ENCODE peak calls at places on chromosome 11, in four cellular contexts. B is HFF-Myc; F is right cardiac atrium; S is CD8-positive, alpha-beta T cell. W is an unnamed sample.

GRCh38 chr11:126969865-126970479 is 30.6 kb downstream of the KIRREL3 start:
- DNase-seq in S (no peak), B (no peak), F (no peak), W (no peak)

GRCh38 chr11:36500315-36500721 is 9.8 kb downstream of the TRAF6 start:
- DNase-seq in F (no peak), S (no peak), B (peak), W (no peak)

GRCh38 chr11:17827006-17827405 is 92.4 kb downstream of the KCNC1 start:
- DNase-seq in B (no peak), S (no peak), F (no peak), W (no peak)

GRCh38 chr11:9600166-9600565 is 26.7 kb downstream of the WEE1 start:
- DNase-seq in S (no peak), F (no peak), B (no peak), W (no peak)

GRCh38 chr11:8318536-8318935 is 54.9 kb upstream of the LMO1 start:
- DNase-seq in S (no peak), B (no peak), F (no peak), W (no peak)

GRCh38 chr11:126791446-126791845 is 209.1 kb downstream of the KIRREL3 start:
- DNase-seq in B (no peak), F (no peak), S (no peak), W (no peak)

GRCh38 chr11:87215236-87215635 is 177.5 kb downstream of the TMEM135 start:
- DNase-seq in S (no peak), B (no peak), F (no peak), W (no peak)

GRCh38 chr11:112625816-112626215 is 335.4 kb upstream of the NCAM1 start:
- DNase-seq in S (no peak), F (no peak), B (no peak), W (no peak)

GRCh38 chr11:65863889-65864757 is 3.9 kb downstream of the MUS81 start:
- DNase-seq in B (no peak), S (no peak), F (peak), W (no peak)

GRCh38 chr11:111976119-111976518 is 39.0 kb downstream of the DIXDC1 start:
- DNase-seq in S (no peak), B (no peak), F (no peak), W (no peak)

GRCh38 chr11:34148504-34149165 is 43.2 kb downstream of the NAT10 start:
- DNase-seq in B (no peak), F (peak), S (no peak), W (no peak)

GRCh38 chr11:848380-848931 is 5.8 kb downstream of the TSPAN4 start:
- DNase-seq in F (peak), B (no peak), S (peak), W (no peak)

GRCh38 chr11:2097998-2098690 is 41.0 kb downstream of the IGF2 start:
- DNase-seq in B (no peak), S (no peak), F (no peak), W (no peak)

GRCh38 chr11:64290894-64291745 is at the start of gene KCNK4:
- DNase-seq in S (no peak), B (no peak), F (no peak), W (no peak)
- H3K4me3 ChIP-seq in S (peak), B (peak), F (peak), W (peak)

DNA sequence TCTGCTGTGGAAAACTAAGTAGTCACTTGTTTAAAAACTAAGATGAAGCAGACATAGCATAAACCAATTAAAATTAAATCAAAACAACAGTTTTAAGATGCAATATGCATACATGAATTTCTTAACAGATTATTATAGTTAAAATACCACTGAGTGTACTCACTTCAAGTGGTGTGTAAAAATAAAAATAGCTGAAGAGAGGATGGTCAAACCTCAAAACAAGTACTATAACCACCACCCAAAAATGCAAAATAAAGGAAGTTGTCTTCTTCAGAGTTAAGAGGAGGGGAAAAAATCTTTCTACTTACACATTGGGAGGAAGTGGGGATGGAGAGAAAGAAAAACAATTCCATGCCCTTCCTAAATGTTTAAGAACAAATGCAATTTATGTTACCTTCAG is 31.9 kb downstream of the RRAS2 start:
- DNase-seq in S (no peak), F (no peak), B (no peak), W (no peak)
- H3K4me3 ChIP-seq in S (no peak), F (no peak), B (no peak), W (no peak)

GRCh38 chr11:67647471-67647870 is 3.1 kb downstream of the ACY3 start:
- DNase-seq in B (no peak), F (no peak), S (no peak), W (no peak)

GRCh38 chr11:67645521-67646457 is 4.7 kb downstream of the ACY3 start:
- DNase-seq in S (no peak), B (no peak), F (no peak), W (no peak)

GRCh38 chr11:67648140-67648795 is 2.3 kb downstream of the ACY3 start:
- DNase-seq in B (no peak), F (no peak), S (peak), W (no peak)

GRCh38 chr11:67644472-67645418 is 5.2 kb upstream of the TBX10 start:
- DNase-seq in B (no peak), F (no peak), S (no peak), W (no peak)

DNA sequence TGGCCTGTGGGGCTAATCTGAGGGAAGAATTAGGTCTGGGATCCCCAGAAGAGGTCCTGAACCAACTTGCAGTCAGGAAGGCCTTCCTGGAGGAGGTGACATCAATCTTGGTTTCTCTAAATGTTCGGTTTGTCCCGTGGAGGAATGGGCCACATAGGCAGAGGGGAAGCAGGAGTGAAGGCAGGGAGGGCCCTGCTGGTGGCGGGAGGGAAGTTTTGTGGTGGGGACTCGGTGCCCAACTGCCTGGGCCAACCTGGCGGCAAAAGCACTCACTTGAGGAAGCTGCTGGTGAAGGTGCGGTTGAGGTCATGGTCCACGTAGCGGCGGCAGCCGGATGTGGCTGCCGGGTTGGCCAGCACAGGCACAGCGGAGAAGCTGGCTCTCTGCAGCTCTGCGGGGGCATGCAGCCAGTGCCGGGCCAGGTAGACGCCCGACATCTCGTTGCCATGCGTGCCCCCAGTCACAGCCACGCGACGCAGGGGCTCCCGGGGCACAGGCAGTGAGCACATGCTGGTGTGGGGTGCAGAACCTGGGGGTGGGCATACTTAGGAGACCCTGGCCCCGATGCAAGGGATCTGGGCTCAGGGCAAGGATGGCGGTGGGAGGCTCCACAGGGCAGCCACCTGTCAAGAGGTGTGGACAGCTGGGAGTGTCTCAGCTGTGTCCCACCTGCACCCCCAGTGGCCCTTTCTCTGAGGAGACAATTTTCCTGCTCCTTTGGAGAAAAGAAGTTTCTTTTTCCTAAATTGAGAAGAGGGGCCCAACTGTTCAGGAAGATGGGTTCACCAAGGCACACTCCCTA is 3.8 kb downstream of the ACY3 start:
- DNase-seq in F (no peak), S (peak), B (no peak), W (no peak)
- H3K4me3 ChIP-seq in F (no peak), S (peak), B (no peak), W (no peak)

GRCh38 chr11:12854829-12855228 is 154.3 kb upstream of the RASSF10 start:
- DNase-seq in B (no peak), F (no peak), S (no peak), W (no peak)

GRCh38 chr11:12853325-12853651 is 155.8 kb upstream of the RASSF10 start:
- DNase-seq in S (no peak), F (no peak), B (no peak), W (no peak)

GRCh38 chr11:12856338-12856737 is 152.8 kb upstream of the RASSF10 start:
- DNase-seq in F (no peak), S (no peak), B (no peak), W (no peak)

GRCh38 chr11:12853652-12854296 is 155.3 kb upstream of the RASSF10 start:
- DNase-seq in F (no peak), S (no peak), B (no peak), W (no peak)

GRCh38 chr11:12854297-12854661 is 154.8 kb upstream of the RASSF10 start:
- DNase-seq in F (no peak), B (no peak), S (no peak), W (no peak)
- H3K4me3 ChIP-seq in F (no peak), B (no peak), S (no peak), W (no peak)

DNA sequence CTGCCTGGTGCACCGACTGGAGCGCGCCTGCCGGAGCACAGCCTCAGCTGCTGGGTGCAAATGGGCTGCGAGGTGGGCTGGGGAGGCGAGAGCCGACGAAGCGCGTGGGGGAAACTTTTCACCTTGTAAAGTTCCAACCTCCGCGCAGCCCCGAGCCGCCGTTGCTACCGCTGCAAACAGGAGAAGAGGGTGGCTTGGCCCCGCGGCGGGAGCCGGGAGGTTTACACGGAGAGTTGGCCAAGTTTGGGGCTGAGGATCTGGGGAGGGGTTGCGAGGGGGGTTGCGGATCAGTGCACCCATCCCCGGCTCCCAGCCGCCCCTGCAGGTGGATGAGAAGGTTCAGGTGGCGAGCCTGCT is 566 bp downstream of the FAT3 start:
- DNase-seq in B (no peak), S (no peak), F (peak), W (no peak)
- H3K4me3 ChIP-seq in B (peak), S (no peak), F (peak), W (peak)

DNA sequence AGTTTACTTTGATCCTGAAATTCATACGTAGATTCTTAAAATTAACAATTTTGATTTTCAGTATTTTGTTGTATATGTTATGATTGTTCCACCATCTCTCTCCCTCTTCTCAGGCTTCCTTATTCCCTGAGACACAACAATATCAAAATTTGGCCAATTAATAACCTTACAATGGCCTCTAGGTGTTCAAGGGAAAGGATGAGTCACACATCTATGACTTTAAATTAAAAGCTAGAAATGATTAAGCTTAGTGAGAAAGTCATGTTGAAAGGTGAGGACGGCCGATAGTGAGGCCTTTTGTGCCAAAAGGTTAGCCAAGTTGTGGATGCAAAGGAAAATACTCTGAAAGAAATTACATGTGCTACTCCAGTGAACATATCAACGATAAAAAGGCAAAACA is 5.5 kb upstream of the OR52J3 start:
- DNase-seq in B (no peak), S (no peak), F (no peak), W (no peak)
- H3K4me3 ChIP-seq in B (no peak), S (no peak), F (no peak), W (no peak)